ENCODE peak calls at places on chromosomes 6 and 20, in six cellular contexts. One of them, this sample, is unnamed. For H3K27me3, the result is how much of the 10 kb centered on the place peaks cover.

GRCh38 chr20:17525650-17526049 is 5.5 kb downstream of the BFSP1 start:
- DNase-seq in tibial nerve: no peak
- DNase-seq in ovary: no peak
- DNase-seq in stomach: peak
- DNase-seq in spleen: no peak
- DNase-seq in body of pancreas: peak
- DNase-seq in this sample: no peak

GRCh38 chr6:157669747-157670216 is 153.3 kb upstream of the SNX9 start:
- DNase-seq in stomach: peak
- DNase-seq in spleen: peak
- DNase-seq in ovary: peak
- DNase-seq in body of pancreas: peak
- DNase-seq in tibial nerve: peak
- DNase-seq in this sample: peak

GRCh38 chr6:163415620-163416379 is 1.3 kb downstream of the QKI start:
- DNase-seq in spleen: peak
- DNase-seq in ovary: peak
- DNase-seq in body of pancreas: peak
- DNase-seq in stomach: peak
- DNase-seq in tibial nerve: no peak
- DNase-seq in this sample: peak

GRCh38 chr6:125844989-125845388 is 54.2 kb downstream of the NCOA7 start:
- DNase-seq in stomach: no peak
- DNase-seq in body of pancreas: peak
- DNase-seq in tibial nerve: no peak
- DNase-seq in ovary: no peak
- DNase-seq in spleen: no peak
- DNase-seq in this sample: no peak

GRCh38 chr6:148835920-148836441 is 89.2 kb downstream of the UST start:
- DNase-seq in body of pancreas: no peak
- DNase-seq in spleen: no peak
- DNase-seq in ovary: no peak
- DNase-seq in tibial nerve: no peak
- DNase-seq in stomach: no peak
- DNase-seq in this sample: no peak

GRCh38 chr6:37182736-37183590 is 13.0 kb downstream of the PIM1 start:
- DNase-seq in ovary: no peak
- DNase-seq in stomach: peak
- DNase-seq in spleen: peak
- DNase-seq in body of pancreas: no peak
- DNase-seq in tibial nerve: no peak
- DNase-seq in this sample: no peak

GRCh38 chr20:62818592-62819493 is 2.0 kb downstream of the COL9A3 start:
- DNase-seq in spleen: no peak
- DNase-seq in body of pancreas: peak
- DNase-seq in stomach: peak
- DNase-seq in ovary: peak
- DNase-seq in tibial nerve: peak
- DNase-seq in this sample: peak

GRCh38 chr20:38883081-38883980 is 42.9 kb upstream of the FAM83D start:
- DNase-seq in spleen: peak
- DNase-seq in body of pancreas: peak
- DNase-seq in ovary: no peak
- DNase-seq in stomach: no peak
- DNase-seq in tibial nerve: no peak
- DNase-seq in this sample: no peak

GRCh38 chr20:62580733-62581132 is 61.6 kb upstream of the SLCO4A1 start:
- DNase-seq in tibial nerve: no peak
- DNase-seq in stomach: no peak
- DNase-seq in body of pancreas: no peak
- DNase-seq in ovary: no peak
- DNase-seq in spleen: no peak
- DNase-seq in this sample: no peak

GRCh38 chr6:26543953-26544352 is 5.8 kb downstream of the HMGN4 start:
- DNase-seq in stomach: no peak
- DNase-seq in body of pancreas: no peak
- DNase-seq in spleen: no peak
- DNase-seq in tibial nerve: no peak
- DNase-seq in ovary: no peak
- DNase-seq in this sample: no peak

DNA sequence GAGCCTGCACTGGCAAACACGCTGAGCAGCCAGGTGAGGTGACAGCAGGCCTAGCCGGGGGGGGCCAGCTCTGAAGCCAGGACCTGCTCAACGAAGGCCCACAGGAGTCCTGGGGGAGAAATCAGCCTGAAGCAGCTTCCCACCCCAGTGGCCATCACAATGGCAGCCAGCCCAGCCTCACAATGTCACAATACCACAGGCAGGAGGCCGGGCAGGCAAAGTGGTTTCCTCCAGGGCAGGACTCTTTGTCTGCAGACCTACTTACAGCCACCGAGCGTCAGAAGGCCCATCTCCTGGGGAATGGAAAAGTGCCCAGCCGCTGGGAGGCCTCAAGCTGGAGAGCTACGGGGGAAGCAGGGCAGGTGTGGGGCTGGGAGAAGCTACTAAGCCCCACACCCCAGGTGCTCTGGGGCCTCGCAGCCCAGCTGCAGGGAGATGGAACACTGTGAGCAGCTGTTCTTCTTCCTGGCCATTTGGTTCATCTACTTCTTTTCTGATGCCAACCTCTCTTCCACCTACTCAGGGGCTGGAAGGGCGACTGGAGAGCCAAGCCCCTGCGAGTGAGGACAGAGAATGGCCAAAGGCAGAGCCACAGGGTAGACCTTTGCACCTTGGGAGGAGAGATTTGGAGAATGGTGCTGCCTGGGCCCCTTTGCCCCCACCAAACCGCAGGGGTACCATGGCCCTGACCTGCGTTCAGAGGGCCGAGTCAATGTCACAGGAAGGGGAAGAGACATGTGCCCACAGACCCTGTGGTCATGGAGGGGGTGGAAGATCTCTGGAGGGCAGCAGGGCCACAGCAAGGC is 22.3 kb upstream of the AVP start:
- DNase-seq in spleen: no peak
- DNase-seq in tibial nerve: no peak
- DNase-seq in ovary: no peak
- DNase-seq in body of pancreas: no peak
- DNase-seq in stomach: no peak
- DNase-seq in this sample: no peak
- TF ChIP-seq POLR2A in spleen: no peak
- TF ChIP-seq POLR2A in tibial nerve: no peak
- TF ChIP-seq POLR2A in ovary: no peak
- TF ChIP-seq POLR2A in body of pancreas: no peak
- TF ChIP-seq POLR2A in stomach: no peak
- TF ChIP-seq POLR2A in this sample: no peak

DNA sequence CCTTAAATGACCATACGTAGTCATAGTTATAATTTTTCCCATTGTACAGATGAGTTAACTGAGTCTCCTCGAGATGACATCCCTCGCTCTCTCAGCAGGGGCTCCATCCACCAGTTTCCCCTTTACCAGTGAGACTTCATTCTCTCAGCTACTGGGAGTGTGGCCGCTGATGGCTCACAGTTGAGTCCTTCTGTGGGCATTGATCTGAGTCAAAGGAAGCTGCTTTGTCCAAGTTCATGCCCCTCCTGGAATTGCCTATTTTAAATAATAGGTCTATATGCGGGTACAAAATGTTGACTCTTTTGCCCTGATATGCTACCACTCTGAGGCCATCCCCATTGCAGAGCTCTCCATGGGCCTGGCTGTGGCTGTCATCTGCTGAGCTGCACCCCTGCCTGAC is 14.8 kb upstream of the CST1 start:
- DNase-seq in body of pancreas: no peak
- DNase-seq in spleen: no peak
- DNase-seq in ovary: no peak
- DNase-seq in tibial nerve: no peak
- DNase-seq in stomach: no peak
- DNase-seq in this sample: no peak
- H3K27me3 ChIP-seq in body of pancreas: under half
- H3K27me3 ChIP-seq in spleen: under half
- H3K27me3 ChIP-seq in ovary: under half
- H3K27me3 ChIP-seq in tibial nerve: under half
- H3K27me3 ChIP-seq in stomach: under half
- H3K27me3 ChIP-seq in this sample: under half

GRCh38 chr6:52363222-52363867 is 1.4 kb downstream of the PAQR8 start:
- DNase-seq in tibial nerve: no peak
- DNase-seq in ovary: peak
- DNase-seq in stomach: peak
- DNase-seq in spleen: no peak
- DNase-seq in body of pancreas: no peak
- DNase-seq in this sample: no peak

GRCh38 chr6:52361347-52361944 is 505 bp upstream of the PAQR8 start:
- DNase-seq in body of pancreas: no peak
- DNase-seq in spleen: peak
- DNase-seq in ovary: peak
- DNase-seq in stomach: no peak
- DNase-seq in tibial nerve: peak
- DNase-seq in this sample: peak

GRCh38 chr6:52362443-52363221 is 681 bp downstream of the PAQR8 start:
- DNase-seq in tibial nerve: peak
- DNase-seq in stomach: peak
- DNase-seq in ovary: peak
- DNase-seq in spleen: peak
- DNase-seq in body of pancreas: peak
- DNase-seq in this sample: peak

GRCh38 chr6:52360601-52361346 is 1.2 kb upstream of the PAQR8 start:
- DNase-seq in tibial nerve: no peak
- DNase-seq in ovary: no peak
- DNase-seq in stomach: no peak
- DNase-seq in spleen: no peak
- DNase-seq in body of pancreas: no peak
- DNase-seq in this sample: no peak

GRCh38 chr6:52361945-52362442 is at the start of gene PAQR8:
- DNase-seq in body of pancreas: peak
- DNase-seq in spleen: peak
- DNase-seq in ovary: peak
- DNase-seq in tibial nerve: peak
- DNase-seq in stomach: peak
- DNase-seq in this sample: peak
- TF ChIP-seq POLR2A in body of pancreas: peak
- TF ChIP-seq POLR2A in spleen: no peak
- TF ChIP-seq POLR2A in ovary: peak
- TF ChIP-seq POLR2A in tibial nerve: peak
- TF ChIP-seq POLR2A in stomach: no peak
- TF ChIP-seq POLR2A in this sample: peak

DNA sequence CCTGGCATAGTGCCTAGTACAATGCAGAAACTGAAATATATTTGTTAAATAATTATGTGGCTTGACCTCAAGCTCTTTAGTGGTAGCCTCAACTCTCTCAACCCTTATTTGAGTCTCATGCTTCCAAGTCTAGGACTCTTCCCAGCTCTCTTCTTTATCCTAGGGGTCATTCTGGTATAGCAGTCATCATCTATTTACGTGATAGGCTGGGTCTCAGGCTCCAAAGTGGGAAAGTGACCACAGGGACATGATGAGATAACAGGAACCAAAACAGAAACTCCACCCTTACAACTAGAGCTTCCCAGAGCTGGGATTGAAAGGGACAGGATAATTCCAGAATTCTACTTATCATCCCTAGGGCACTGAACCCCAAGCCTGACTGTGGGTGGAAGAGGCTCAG is 17.7 kb upstream of the MAP3K7 start:
- DNase-seq in tibial nerve: no peak
- DNase-seq in ovary: no peak
- DNase-seq in stomach: no peak
- DNase-seq in spleen: no peak
- DNase-seq in body of pancreas: no peak
- DNase-seq in this sample: no peak
- H3K27me3 ChIP-seq in tibial nerve: under half
- H3K27me3 ChIP-seq in ovary: under half
- H3K27me3 ChIP-seq in stomach: under half
- H3K27me3 ChIP-seq in spleen: under half
- H3K27me3 ChIP-seq in body of pancreas: under half
- H3K27me3 ChIP-seq in this sample: under half

DNA sequence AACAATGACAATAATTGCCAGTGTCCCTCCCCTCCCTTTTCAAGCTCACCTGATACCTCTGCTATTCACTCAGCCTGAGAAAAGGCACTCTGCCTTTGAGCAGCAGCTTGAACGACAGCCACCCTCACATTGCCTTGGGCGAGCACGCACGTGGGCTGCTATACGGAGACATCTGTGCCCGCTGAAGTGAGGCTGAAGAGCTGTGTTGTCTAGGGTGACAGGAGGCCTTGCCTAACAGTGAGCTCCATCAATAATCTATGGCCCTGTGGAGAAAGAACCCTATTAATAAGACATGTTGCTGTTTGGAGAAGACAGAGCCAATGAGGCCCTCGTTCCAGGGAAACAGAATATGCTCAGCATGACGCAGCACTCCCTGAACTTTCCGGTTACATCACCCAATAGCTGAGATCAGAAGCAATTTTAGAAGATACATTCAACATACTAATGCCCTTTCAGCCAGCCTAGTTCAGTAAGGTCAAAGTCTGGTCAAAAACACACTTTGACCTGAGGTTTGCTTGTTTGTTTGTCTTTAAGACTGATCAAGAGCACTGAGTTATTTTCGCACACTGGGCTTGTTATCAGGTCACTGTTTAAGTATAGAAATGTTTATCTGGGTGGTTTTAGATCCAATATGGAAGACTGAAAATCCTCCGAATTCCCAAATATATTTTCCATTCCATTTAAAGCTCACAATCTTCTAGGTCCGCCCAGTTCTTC is 30.6 kb downstream of the RBM24 start:
- DNase-seq in tibial nerve: no peak
- DNase-seq in spleen: no peak
- DNase-seq in stomach: no peak
- DNase-seq in ovary: no peak
- DNase-seq in body of pancreas: peak
- DNase-seq in this sample: no peak
- TF ChIP-seq POLR2A in tibial nerve: no peak
- TF ChIP-seq POLR2A in spleen: no peak
- TF ChIP-seq POLR2A in stomach: no peak
- TF ChIP-seq POLR2A in ovary: no peak
- TF ChIP-seq POLR2A in body of pancreas: no peak
- TF ChIP-seq POLR2A in this sample: no peak

DNA sequence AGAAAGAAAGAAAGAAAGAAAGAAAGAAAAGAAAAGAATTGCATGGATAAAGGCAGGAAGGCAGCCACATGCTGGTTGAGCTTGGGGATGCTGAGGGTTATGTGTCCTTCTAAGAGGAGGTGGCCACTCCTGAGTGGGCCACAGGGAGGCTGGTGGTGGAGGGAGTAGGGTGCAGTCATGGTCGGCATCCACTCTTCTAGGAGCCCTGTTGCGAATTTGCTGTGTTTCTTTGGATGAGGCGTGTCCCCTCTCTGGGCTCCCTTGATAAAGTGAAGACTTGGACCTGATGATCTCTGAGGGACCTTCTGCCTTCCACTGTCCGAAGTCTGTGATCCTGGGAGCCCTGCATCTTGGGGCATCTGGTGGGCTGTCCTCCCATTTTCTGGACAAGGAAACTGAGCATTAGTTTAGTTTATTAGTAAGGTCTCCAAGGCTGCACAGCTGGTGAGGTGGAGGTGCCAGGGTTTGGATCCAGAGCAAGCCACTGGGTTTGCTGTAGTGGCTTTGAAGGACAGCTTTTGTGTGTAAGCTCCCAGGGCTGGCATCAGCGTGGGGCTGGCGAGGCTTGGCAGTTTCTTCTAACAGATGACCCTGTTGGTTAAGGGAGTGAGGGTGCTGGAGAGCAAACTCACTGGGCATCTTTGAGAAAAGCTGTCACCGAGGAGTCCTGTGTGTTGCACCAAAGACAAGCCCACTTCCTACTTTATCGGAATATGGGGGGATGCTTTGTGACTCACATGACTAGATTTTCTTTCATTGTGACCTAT is 4.3 kb downstream of the DLGAP4 start:
- DNase-seq in stomach: no peak
- DNase-seq in ovary: no peak
- DNase-seq in spleen: no peak
- DNase-seq in body of pancreas: no peak
- DNase-seq in tibial nerve: no peak
- DNase-seq in this sample: no peak
- H3K27me3 ChIP-seq in stomach: half or more
- H3K27me3 ChIP-seq in ovary: under half
- H3K27me3 ChIP-seq in spleen: under half
- H3K27me3 ChIP-seq in body of pancreas: under half
- H3K27me3 ChIP-seq in tibial nerve: half or more
- H3K27me3 ChIP-seq in this sample: under half